ENCODE peak calls at places on chromosomes 6 and 20, in seven cellular contexts. D is neural progenitor cell; Z is PC-9; G is CD8-positive, alpha-beta T cell; V is naive thymus-derived CD4-positive, alpha-beta T cell; N is SJSA1; Y is aorta. K is an unnamed sample.

GRCh38 chr6:170091639-170092579 is 199.0 kb downstream of the DLL1 start:
- DNase-seq in Z (no peak), V (no peak), D (no peak), G (no peak), N (no peak), Y (peak), K (no peak)

GRCh38 chr20:52096117-52096516 is 95.5 kb downstream of the ZFP64 start:
- DNase-seq in D (no peak), Z (no peak), Y (no peak), N (no peak), G (no peak), V (no peak), K (no peak)

GRCh38 chr6:29388533-29388932 is 6.9 kb upstream of the OR12D2 start:
- DNase-seq in D (no peak), N (no peak), Z (no peak), G (no peak), V (no peak), Y (no peak), K (no peak)

GRCh38 chr20:13839421-13840092 is 54.7 kb downstream of the NDUFAF5 start:
- DNase-seq in G (no peak), Y (no peak), Z (peak), V (no peak), D (peak), N (no peak), K (no peak)

GRCh38 chr6:26232950-26233607 is 131.9 kb upstream of the BTN3A2 start:
- DNase-seq in V (peak), G (no peak), Z (peak), D (peak), N (no peak), Y (no peak), K (no peak)

GRCh38 chr6:15457903-15458530 is 204.8 kb downstream of the DTNBP1 start:
- DNase-seq in G (no peak), V (no peak), D (no peak), Y (no peak), N (no peak), Z (no peak), K (no peak)

GRCh38 chr6:2197177-2197671 is 48.2 kb downstream of the GMDS start:
- DNase-seq in G (no peak), D (no peak), N (peak), V (no peak), Y (peak), Z (no peak), K (no peak)

GRCh38 chr6:161091151-161091550 is 99.6 kb downstream of the MAP3K4 start:
- DNase-seq in Z (no peak), Y (no peak), N (no peak), V (no peak), D (no peak), G (no peak), K (no peak)

GRCh38 chr6:42043787-42044475 is 6.4 kb upstream of the TAF8 start:
- DNase-seq in G (peak), Y (peak), V (peak), N (peak), Z (peak), D (peak), K (peak)

GRCh38 chr6:42047220-42047590 is 3.1 kb upstream of the TAF8 start:
- DNase-seq in Z (no peak), N (no peak), Y (peak), G (no peak), D (no peak), V (no peak), K (peak)

GRCh38 chr6:42046491-42047219 is 3.7 kb upstream of the TAF8 start:
- DNase-seq in D (no peak), G (no peak), N (no peak), V (no peak), Y (peak), Z (no peak), K (peak)

GRCh38 chr6:42047790-42048405 is 2.4 kb upstream of the TAF8 start:
- DNase-seq in Y (peak), D (peak), Z (no peak), N (no peak), G (no peak), V (peak), K (peak)

GRCh38 chr6:42045538-42046460 is 4.5 kb upstream of the TAF8 start:
- DNase-seq in V (peak), Y (peak), Z (peak), N (peak), G (peak), D (no peak), K (peak)
- H3K27ac ChIP-seq in V (peak), Y (peak), Z (peak), N (no peak), G (peak), D (no peak), K (peak)

GRCh38 chr20:15706719-15707118 is 866.5 kb downstream of the KIF16B start:
- DNase-seq in Z (no peak), Y (no peak), N (no peak), V (no peak), G (no peak), D (no peak), K (no peak)
- H3K27ac ChIP-seq in Z (no peak), Y (no peak), N (no peak), V (no peak), G (no peak), D (no peak), K (no peak)

DNA sequence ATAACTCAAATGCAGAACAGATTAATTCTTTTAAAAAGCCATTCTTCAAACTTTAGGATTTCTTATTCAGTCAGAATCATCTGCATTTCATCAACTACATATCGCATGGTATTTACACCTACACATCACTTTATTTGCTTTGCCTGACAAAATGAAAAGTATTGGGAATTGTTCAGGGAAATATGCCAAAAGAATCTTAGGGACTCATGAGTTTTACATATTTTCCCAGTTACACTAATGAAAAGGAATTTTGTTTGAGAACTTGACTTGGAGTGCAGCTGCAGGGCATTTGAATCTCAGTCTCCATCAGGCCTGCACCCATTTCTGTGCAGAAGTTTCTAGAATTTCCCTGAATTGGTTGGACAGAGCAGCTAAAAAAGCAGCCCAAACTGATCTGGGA is 65.3 kb downstream of the MTHFD1L start:
- DNase-seq in Z (no peak), V (no peak), D (no peak), Y (no peak), G (no peak), N (no peak), K (no peak)
- H3K27ac ChIP-seq in Z (no peak), V (no peak), D (no peak), Y (no peak), G (no peak), N (no peak), K (no peak)

DNA sequence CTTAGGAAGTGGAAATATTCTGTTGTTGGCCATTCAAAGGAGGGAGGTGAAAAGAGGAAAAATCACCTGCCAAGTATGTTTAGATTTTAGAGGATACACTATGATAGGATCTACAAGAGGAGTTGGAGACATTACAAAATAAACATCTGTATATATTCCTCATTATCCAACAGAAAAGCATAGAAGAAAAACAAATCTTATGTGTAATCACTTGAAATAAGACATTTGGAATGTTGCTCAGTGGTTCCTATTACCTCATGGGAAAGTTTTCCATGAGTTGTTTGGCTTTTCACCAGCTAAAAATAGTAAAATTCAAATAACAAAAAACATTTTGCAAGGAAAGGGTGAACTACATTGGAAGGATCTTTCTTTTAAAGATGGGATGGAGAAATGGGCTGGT is 76.7 kb upstream of the CARMIL1 start:
- DNase-seq in Y (no peak), D (no peak), N (no peak), G (no peak), V (no peak), Z (no peak), K (no peak)
- H3K27ac ChIP-seq in Y (no peak), D (no peak), N (peak), G (no peak), V (no peak), Z (no peak), K (no peak)

GRCh38 chr6:12289655-12290489 is at the start of gene EDN1:
- DNase-seq in V (peak), G (peak), Y (peak), D (peak), Z (peak), N (peak), K (peak)
- H3K27ac ChIP-seq in V (no peak), G (no peak), Y (peak), D (no peak), Z (peak), N (peak), K (peak)

DNA sequence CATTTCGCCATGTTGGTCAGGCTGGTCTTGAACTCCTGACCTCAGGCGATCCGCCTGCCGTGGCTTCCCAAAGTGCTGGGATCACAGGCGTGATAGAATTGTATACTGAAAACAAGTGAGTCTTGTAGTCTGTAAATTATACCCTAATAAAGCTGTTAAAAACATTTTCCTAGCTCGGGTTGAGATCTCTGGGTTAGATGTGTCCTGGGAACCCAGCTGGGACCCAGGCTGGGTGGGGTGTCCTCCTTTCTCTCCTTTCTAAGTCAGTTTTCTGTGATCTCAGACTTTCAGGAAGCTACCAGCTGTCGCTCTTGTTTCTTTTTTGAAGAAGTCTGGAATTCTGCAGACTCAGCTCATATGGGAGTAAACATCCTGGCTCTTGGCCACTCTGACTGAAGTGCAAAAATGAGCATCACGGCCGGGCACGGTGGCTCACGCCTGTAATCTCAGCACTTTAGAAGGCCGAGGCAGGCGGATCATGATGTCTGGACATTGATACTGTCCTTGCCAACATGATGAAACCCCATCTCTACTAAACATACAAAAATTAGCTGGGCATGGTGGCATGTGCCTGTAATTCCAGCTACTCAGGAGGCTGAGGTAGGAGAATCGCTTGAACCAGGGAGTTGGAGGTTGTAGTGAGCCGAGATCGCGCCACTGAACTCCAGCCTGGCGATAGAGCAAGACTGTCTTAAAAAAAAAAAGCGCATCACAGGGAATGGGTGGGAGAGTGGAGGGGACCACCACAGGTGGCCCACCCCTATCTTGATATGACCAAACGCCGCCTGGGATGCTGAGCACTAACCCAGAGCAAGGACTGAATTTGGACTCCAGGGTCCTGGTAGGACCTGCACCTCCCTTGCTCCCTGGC is 9.9 kb upstream of the PCIF1 start:
- DNase-seq in Y (no peak), V (no peak), G (no peak), Z (no peak), D (no peak), N (no peak), K (no peak)
- H3K27ac ChIP-seq in Y (no peak), V (no peak), G (no peak), Z (no peak), D (no peak), N (no peak), K (peak)

DNA sequence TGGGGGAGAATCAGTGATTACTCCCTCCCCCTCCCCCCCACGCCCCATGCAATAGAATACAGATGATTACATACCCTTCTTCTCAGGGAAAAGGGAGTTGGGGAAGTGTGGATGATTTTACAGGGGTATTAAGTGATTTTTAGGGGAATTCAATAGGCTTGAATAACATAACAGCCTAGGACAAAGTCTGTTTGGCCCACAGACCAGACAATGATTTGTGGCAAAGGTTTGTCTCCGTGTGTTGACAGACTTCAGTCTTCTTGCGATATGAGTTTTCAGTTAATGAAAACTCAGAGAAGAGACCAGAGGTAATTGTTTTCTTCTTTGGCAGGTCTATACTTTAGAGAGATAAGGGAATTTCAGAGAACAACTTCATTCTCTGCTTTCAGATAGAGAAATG is 95.3 kb downstream of the OR2B2 start:
- DNase-seq in N (no peak), V (no peak), Z (no peak), Y (no peak), G (no peak), D (no peak), K (no peak)
- H3K27ac ChIP-seq in N (no peak), V (no peak), Z (no peak), Y (no peak), G (no peak), D (peak), K (no peak)

DNA sequence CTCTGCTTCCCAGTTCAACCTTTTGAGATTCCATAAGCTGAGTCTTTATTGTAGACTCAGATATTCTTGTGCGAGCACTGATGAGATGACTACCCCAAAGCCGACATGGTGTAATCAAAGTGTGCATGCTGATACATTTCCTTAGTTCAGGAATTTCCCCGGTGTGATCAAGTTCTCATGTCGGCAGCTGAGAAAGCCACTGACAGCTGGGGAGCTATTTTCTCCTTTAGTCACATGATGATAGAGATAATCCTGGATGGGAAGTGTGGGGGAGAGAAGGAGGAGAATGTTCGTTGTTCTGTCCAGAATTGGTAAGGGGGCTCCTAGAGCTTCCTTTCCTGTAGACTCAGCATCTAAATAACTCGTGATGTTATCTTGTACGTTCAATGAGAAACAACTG is 7.7 kb upstream of the CAP2 start:
- DNase-seq in G (no peak), D (no peak), Z (no peak), V (no peak), N (no peak), Y (no peak), K (no peak)
- H3K27ac ChIP-seq in G (no peak), D (no peak), Z (no peak), V (no peak), N (no peak), Y (no peak), K (no peak)

DNA sequence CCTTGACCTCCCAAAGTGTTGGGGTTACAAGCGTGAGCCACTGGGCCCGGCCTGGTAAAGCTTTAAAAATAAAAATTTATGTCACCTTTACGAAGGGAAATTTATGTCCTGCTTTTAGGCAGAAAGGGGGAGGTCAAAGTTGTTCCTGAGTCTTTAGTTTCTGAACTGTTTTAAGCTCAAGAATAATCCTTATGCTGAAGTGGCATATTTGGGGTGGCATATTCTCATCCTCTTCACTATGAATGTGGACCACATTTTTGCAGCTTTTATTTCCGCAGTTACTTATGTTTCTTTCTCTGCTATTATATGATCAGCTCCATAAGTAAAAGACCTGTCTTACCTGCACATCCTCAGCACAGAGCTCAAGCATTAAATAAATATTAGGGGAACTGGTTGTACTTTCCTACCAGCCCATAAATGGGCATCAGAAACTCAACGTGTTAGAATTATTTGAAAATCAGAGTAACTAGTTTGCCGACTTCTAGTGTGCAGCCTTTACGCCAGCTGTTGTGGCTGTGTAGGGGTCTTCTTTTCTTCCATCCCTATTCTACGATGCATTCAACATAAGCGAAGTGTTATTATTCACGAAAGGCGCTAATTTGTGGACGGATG is 941 bp upstream of the AKAP7 start:
- DNase-seq in Y (no peak), N (no peak), G (no peak), Z (no peak), V (no peak), D (no peak), K (no peak)
- H3K27ac ChIP-seq in Y (no peak), N (no peak), G (peak), Z (no peak), V (no peak), D (no peak), K (peak)

DNA sequence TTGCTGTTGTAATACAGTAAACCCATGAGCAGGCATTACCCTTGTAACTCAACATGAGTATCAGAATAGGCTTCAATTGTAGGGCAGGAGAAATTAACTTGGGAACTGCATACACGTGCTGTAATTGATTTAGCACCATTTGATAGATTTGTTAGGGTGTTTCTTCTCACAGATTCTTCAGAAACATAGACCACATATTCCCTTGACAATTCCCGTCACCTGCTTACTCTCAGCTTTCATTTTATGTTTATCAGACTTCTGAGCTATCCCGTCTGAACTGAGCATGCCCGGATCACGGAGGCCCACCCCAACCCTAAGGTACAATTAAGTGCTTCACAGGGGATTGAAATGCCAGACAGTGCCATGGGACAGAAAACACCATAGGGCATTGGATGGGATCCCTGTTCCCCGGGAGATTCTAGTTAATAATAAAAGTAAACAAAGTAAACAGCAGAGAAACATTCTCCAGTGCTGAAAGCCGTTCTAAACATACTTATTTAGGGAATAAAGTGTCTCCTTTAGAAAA is 179.7 kb downstream of the PHACTR1 start:
- DNase-seq in Z (no peak), V (no peak), D (no peak), N (no peak), G (no peak), Y (no peak), K (no peak)
- H3K27ac ChIP-seq in Z (no peak), V (no peak), D (no peak), N (no peak), G (no peak), Y (no peak), K (no peak)

K was measured in upper lobe of right lung.